ENCODE peak calls at places on chromosomes 16 and 17, in five cellular contexts. M, K, Y, Z and E are unnamed samples.

GRCh38 chr17:80861892-80862291 is 129.7 kb upstream of the CHMP6 start:
- DNase-seq in Z (peak; percentile 80), Y (no peak), K (no peak), M (no peak), E (no peak)

GRCh38 chr17:50257574-50258224 is 16.6 kb upstream of the TMEM92 start:
- DNase-seq in Y (no peak), M (no peak), Z (no peak), K (no peak), E (no peak)

GRCh38 chr17:22492331-22492730 is 800.0 kb downstream of the KCNJ18 start:
- DNase-seq in Z (no peak), K (no peak), Y (no peak), M (no peak), E (no peak)

GRCh38 chr17:18957831-18958230 is 5.9 kb downstream of the SLC5A10 start:
- DNase-seq in Z (no peak), Y (no peak), M (no peak), K (no peak), E (no peak)

GRCh38 chr17:80069886-80070177 is 31.5 kb upstream of the GAA start:
- DNase-seq in K (no peak), Z (no peak), M (no peak), Y (no peak), E (no peak)

GRCh38 chr16:81717662-81718189 is 61.4 kb upstream of the PLCG2 start:
- DNase-seq in Z (no peak), M (no peak), K (no peak), Y (no peak), E (no peak)

GRCh38 chr16:66250686-66251405 is 115.6 kb upstream of the CDH5 start:
- DNase-seq in Z (peak; percentile 10), K (no peak), M (peak; percentile 36), Y (no peak), E (no peak)

GRCh38 chr17:29066603-29067002 is 23.7 kb downstream of the PIPOX start:
- DNase-seq in Y (no peak), M (no peak), Z (peak; percentile 52), K (no peak), E (no peak)

GRCh38 chr16:1696863-1697262 is 9.1 kb upstream of the MAPK8IP3 start:
- DNase-seq in M (no peak), Z (no peak), Y (no peak), K (no peak), E (no peak)

GRCh38 chr17:39150795-39151679 is at the start of gene PLXDC1:
- DNase-seq in Y (no peak), Z (no peak), M (no peak), K (peak; percentile 41), E (no peak)

GRCh38 chr16:58842156-58842555 is 108.0 kb upstream of the GOT2 start:
- DNase-seq in Y (no peak), M (no peak), K (no peak), Z (no peak), E (no peak)

GRCh38 chr17:44159519-44160210 is 10.8 kb upstream of the ASB16 start:
- DNase-seq in M (no peak), Y (no peak), Z (no peak), K (no peak), E (no peak)

GRCh38 chr17:34826332-34826731 is 134.9 kb downstream of the CCT6B start:
- DNase-seq in Y (no peak), K (no peak), Z (no peak), M (no peak), E (no peak)

GRCh38 chr17:61411114-61411943 is 11.7 kb downstream of the TBX2 start:
- DNase-seq in Y (peak; percentile 66), Z (no peak), K (peak; percentile 54), M (no peak), E (peak; percentile 27)

GRCh38 chr16:83136924-83137323 is 510.2 kb downstream of the CDH13 start:
- DNase-seq in Y (no peak), K (no peak), Z (no peak), M (no peak), E (no peak)

GRCh38 chr16:87926246-87927194 is 9.8 kb downstream of the CA5A start:
- DNase-seq in K (peak; percentile 79), M (no peak), Z (no peak), Y (no peak), E (peak; percentile 59)

GRCh38 chr17:55237268-55237667 is 27.5 kb upstream of the HLF start:
- DNase-seq in Y (no peak), Z (no peak), K (no peak), M (no peak), E (no peak)

GRCh38 chr16:85301171-85301690 is 189.0 kb upstream of the CIBAR2 start:
- DNase-seq in Y (no peak), Z (no peak), K (no peak), M (no peak), E (peak; percentile 59)

GRCh38 chr16:4306439-4307214 is 9.2 kb upstream of the GLIS2 start:
- DNase-seq in Z (no peak), Y (peak; percentile 30), M (no peak), K (peak; percentile 60), E (peak; percentile 76)

GRCh38 chr17:75981019-75981615 is 2.1 kb downstream of the TEN1 start:
- DNase-seq in Z (no peak), K (no peak), Y (no peak), M (no peak), E (no peak)

GRCh38 chr16:3577302-3577752 is at the start of gene NLRC3:
- DNase-seq in Y (no peak), Z (no peak), K (peak; percentile 58), M (no peak), E (no peak)

GRCh38 chr17:78793415-78793814 is 11.3 kb upstream of the CYTH1 start:
- DNase-seq in Y (no peak), Z (no peak), M (no peak), K (no peak), E (no peak)

GRCh38 chr16:24689128-24689527 is 40.3 kb upstream of the TNRC6A start:
- DNase-seq in M (peak; percentile 37), Y (no peak), K (no peak), Z (peak; percentile 78), E (no peak)

GRCh38 chr16:1863681-1864460 is 8.1 kb downstream of the MEIOB start:
- DNase-seq in M (peak; percentile 9), Z (peak; percentile 24), K (peak; percentile 62), Y (no peak), E (peak; percentile 23)

GRCh38 chr16:27239026-27239425 is 29.5 kb downstream of the NSMCE1 start:
- DNase-seq in Z (no peak), K (no peak), Y (no peak), M (no peak), E (no peak)

GRCh38 chr17:79658811-79659207 is 48.0 kb upstream of the RBFOX3 start:
- DNase-seq in Y (no peak), Z (peak; percentile 78), M (no peak), K (no peak), E (no peak)

GRCh38 chr17:42133461-42134041 is 10.9 kb downstream of the HSPB9 start:
- DNase-seq in K (peak; percentile 84), M (no peak), Z (no peak), Y (no peak), E (peak; percentile 86)

GRCh38 chr17:65953316-65954147 is 238.4 kb downstream of the CEP112 start:
- DNase-seq in Y (no peak), K (no peak), Z (no peak), M (no peak), E (no peak)